ENCODE peak calls at places on chromosomes 2 and 18, in nine cellular contexts. Z is GM23248, B is HCT116, C is GM23338, X is PC-3, U is neural progenitor cell, E is hepatocyte, V is SK-N-SH, K is MM.1S. Y is an unnamed sample.
A peak's percentile ranks its signal among the peaks of the same experiment; 100 is the strongest.

GRCh38 chr18:31741096-31741735 is 19.5 kb downstream of the SLC25A52 start:
- DNase-seq in Z (peak; percentile 33), B (peak; percentile 22), C (peak; percentile 77), X (peak; percentile 47), U (peak; percentile 45), E (peak; percentile 54), V (peak; percentile 32), K (peak; percentile 51), Y (peak; percentile 13)

GRCh38 chr2:176246324-176246723 is 22.9 kb upstream of the MTX2 start:
- DNase-seq in Z (no peak), B (no peak), C (no peak), X (no peak), U (no peak), E (no peak), V (no peak), K (no peak), Y (no peak)

GRCh38 chr2:26492749-26493515 is 15.0 kb upstream of the OTOF start:
- DNase-seq in Z (no peak), B (no peak), C (no peak), X (no peak), U (no peak), E (no peak), V (no peak), K (no peak), Y (no peak)

GRCh38 chr2:182717451-182718215 is 1.6 kb downstream of the DNAJC10 start:
- DNase-seq in Z (no peak), B (no peak), C (no peak), X (no peak), U (no peak), E (no peak), V (no peak), K (peak; percentile 89), Y (peak; percentile 78)

GRCh38 chr2:167825664-167826063 is 421.7 kb downstream of the STK39 start:
- DNase-seq in Z (no peak), B (no peak), C (no peak), X (peak; percentile 59), U (no peak), E (no peak), V (no peak), K (no peak), Y (no peak)

GRCh38 chr2:239230318-239231052 is 170.3 kb downstream of the HDAC4 start:
- DNase-seq in Z (no peak), B (no peak), C (no peak), X (no peak), U (no peak), E (no peak), V (no peak), K (no peak), Y (no peak)

GRCh38 chr2:239169311-239170048 is 231.3 kb downstream of the HDAC4 start:
- DNase-seq in Z (no peak), B (no peak), C (no peak), X (no peak), U (no peak), E (no peak), V (no peak), K (no peak), Y (no peak)

GRCh38 chr18:44708451-44709083 is 27.9 kb downstream of the SETBP1 start:
- DNase-seq in Z (peak; percentile 67), B (no peak), C (no peak), X (no peak), U (no peak), E (no peak), V (no peak), K (no peak), Y (no peak)

GRCh38 chr18:49227456-49227855 is 233.0 kb downstream of the DYM start:
- DNase-seq in Z (peak; percentile 32), B (no peak), C (no peak), X (peak; percentile 63), U (no peak), E (no peak), V (no peak), K (no peak), Y (no peak)

GRCh38 chr18:49230331-49230730 is 230.1 kb downstream of the DYM start:
- DNase-seq in Z (peak; percentile 45), B (no peak), C (no peak), X (no peak), U (no peak), E (no peak), V (no peak), K (no peak), Y (no peak)

GRCh38 chr18:49226935-49227334 is 233.5 kb downstream of the DYM start:
- DNase-seq in Z (peak; percentile 15), B (no peak), C (no peak), X (no peak), U (no peak), E (no peak), V (no peak), K (no peak), Y (no peak)

GRCh38 chr18:49225160-49225559 is 235.3 kb downstream of the DYM start:
- DNase-seq in Z (peak; percentile 64), B (no peak), C (no peak), X (no peak), U (no peak), E (no peak), V (no peak), K (no peak), Y (no peak)

DNA sequence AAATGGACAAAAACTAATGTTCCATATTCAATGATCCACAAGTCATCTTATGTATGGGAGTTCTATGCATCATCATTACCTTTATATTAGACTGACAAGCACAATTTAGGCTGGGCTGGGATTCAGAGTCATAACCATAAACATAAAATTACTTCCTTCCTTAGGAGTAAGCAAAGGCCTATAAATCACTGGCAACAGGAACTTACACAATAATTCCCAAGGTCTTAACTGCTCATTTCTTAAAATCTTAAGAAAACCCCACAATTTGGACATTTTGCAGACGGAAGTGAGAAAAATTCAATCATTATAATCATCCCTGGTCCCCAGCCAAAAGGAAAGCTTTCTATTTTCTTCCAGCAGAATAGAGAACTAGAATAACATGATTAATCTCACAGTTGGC is 232.3 kb downstream of the DYM start:
- DNase-seq in Z (no peak), B (no peak), C (no peak), X (peak; percentile 3), U (no peak), E (no peak), V (no peak), K (no peak), Y (no peak)
- TF ChIP-seq EZH2phosphoT487 in Z (no peak), B (no peak), C (no peak), X (no peak), U (no peak), E (no peak), V (no peak), K (no peak), Y (no peak)

GRCh38 chr2:241563031-241563507 is 4.5 kb downstream of the BOK start:
- DNase-seq in Z (no peak), B (no peak), C (no peak), X (no peak), U (no peak), E (no peak), V (no peak), K (no peak), Y (no peak)
- TF ChIP-seq EZH2phosphoT487 in Z (no peak), B (no peak), C (no peak), X (no peak), U (no peak), E (no peak), V (no peak), K (no peak), Y (no peak)

GRCh38 chr18:7895346-7895745 is 328.2 kb downstream of the PTPRM start:
- DNase-seq in Z (no peak), B (no peak), C (no peak), X (no peak), U (no peak), E (no peak), V (no peak), K (no peak), Y (no peak)

GRCh38 chr18:7898181-7898580 is 331.1 kb downstream of the PTPRM start:
- DNase-seq in Z (no peak), B (no peak), C (no peak), X (peak; percentile 41), U (peak; percentile 51), E (no peak), V (no peak), K (no peak), Y (no peak)

GRCh38 chr18:7894592-7894991 is 327.5 kb downstream of the PTPRM start:
- DNase-seq in Z (no peak), B (no peak), C (no peak), X (no peak), U (no peak), E (no peak), V (no peak), K (no peak), Y (no peak)

GRCh38 chr18:7897119-7897518 is 330.0 kb downstream of the PTPRM start:
- DNase-seq in Z (no peak), B (no peak), C (no peak), X (no peak), U (no peak), E (no peak), V (no peak), K (no peak), Y (no peak)

GRCh38 chr18:7896164-7896563 is 329.0 kb downstream of the PTPRM start:
- DNase-seq in Z (no peak), B (no peak), C (no peak), X (no peak), U (no peak), E (no peak), V (no peak), K (no peak), Y (no peak)
- TF ChIP-seq EZH2phosphoT487 in Z (no peak), B (no peak), C (no peak), X (no peak), U (no peak), E (no peak), V (no peak), K (no peak), Y (no peak)

GRCh38 chr2:62147610-62148301 is 48.2 kb upstream of the B3GNT2 start:
- DNase-seq in Z (peak; percentile 92), B (no peak), C (no peak), X (peak; percentile 70), U (no peak), E (no peak), V (no peak), K (no peak), Y (no peak)

GRCh38 chr2:62150597-62151305 is 45.2 kb upstream of the B3GNT2 start:
- DNase-seq in Z (no peak), B (no peak), C (peak; percentile 40), X (peak; percentile 39), U (no peak), E (no peak), V (no peak), K (no peak), Y (no peak)

GRCh38 chr2:62151306-62151638 is 44.6 kb upstream of the B3GNT2 start:
- DNase-seq in Z (no peak), B (no peak), C (no peak), X (no peak), U (no peak), E (no peak), V (no peak), K (no peak), Y (no peak)

GRCh38 chr2:62149708-62150107 is 46.2 kb upstream of the B3GNT2 start:
- DNase-seq in Z (peak; percentile 100), B (no peak), C (no peak), X (peak; percentile 88), U (no peak), E (peak; percentile 55), V (peak; percentile 67), K (no peak), Y (no peak)

DNA sequence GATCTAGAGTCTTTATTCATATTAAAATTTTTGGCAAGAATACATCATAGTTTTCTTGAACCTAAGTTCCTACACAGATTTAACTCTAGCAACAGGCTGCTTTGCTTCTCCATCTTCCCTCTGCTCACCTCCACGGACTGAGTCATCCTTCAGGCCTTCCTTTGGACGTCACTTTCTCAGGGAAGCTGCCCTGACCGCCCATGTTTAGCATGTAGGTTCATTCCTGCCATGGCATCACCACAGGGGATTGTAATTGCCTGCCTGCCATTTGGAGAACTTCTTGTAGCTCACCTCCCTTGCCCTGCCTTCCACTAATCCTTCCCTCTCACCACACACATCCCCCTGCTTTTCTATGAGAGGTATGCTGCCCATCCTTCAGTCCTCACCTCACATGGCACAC is 43.9 kb upstream of the B3GNT2 start:
- DNase-seq in Z (peak; percentile 49), B (peak; percentile 44), C (no peak), X (peak; percentile 58), U (no peak), E (peak; percentile 12), V (no peak), K (no peak), Y (no peak)
- TF ChIP-seq EZH2phosphoT487 in Z (no peak), B (no peak), C (no peak), X (no peak), U (no peak), E (no peak), V (no peak), K (no peak), Y (no peak)